ENCODE peak calls at places on chromosomes 2 and 18, in four cellular contexts. O is CD4-positive, alpha-beta T cell; Q is tibial artery; C is H9. E is an unnamed sample.

GRCh38 chr18:24860978-24861680 is 400.7 kb downstream of the HRH4 start:
- DNase-seq in O (no peak), Q (no peak), C (no peak), E (no peak)

GRCh38 chr2:234047361-234047760 is 3.1 kb upstream of the SPP2 start:
- DNase-seq in O (no peak), Q (no peak), C (no peak), E (no peak)

GRCh38 chr2:218030409-218031195 is 27.8 kb upstream of the TNS1 start:
- DNase-seq in O (no peak), Q (no peak), C (no peak), E (no peak)

GRCh38 chr2:171541202-171541884 is 19.1 kb downstream of the CYBRD1 start:
- DNase-seq in O (no peak), Q (no peak), C (peak; percentile 48), E (no peak)

GRCh38 chr2:10533811-10534321 is 85.7 kb upstream of the ODC1 start:
- DNase-seq in O (no peak), Q (no peak), C (no peak), E (no peak)

GRCh38 chr2:43030551-43031025 is 195.8 kb downstream of the ZFP36L2 start:
- DNase-seq in O (no peak), Q (no peak), C (no peak), E (no peak)

GRCh38 chr2:65299246-65299645 is 71.6 kb downstream of the ACTR2 start:
- DNase-seq in O (no peak), Q (no peak), C (no peak), E (no peak)

GRCh38 chr2:179338681-179339080 is 74.0 kb upstream of the SESTD1 start:
- DNase-seq in O (no peak), Q (no peak), C (no peak), E (no peak)

GRCh38 chr18:22566703-22567420 is 149.1 kb upstream of the CTAGE1 start:
- DNase-seq in O (no peak), Q (no peak), C (no peak), E (no peak)

GRCh38 chr2:71531522-71532047 is 78.2 kb downstream of the DYSF start:
- DNase-seq in O (no peak), Q (no peak), C (peak; percentile 9), E (no peak)

GRCh38 chr2:42762823-42763804 is 821 bp downstream of the OXER1 start:
- DNase-seq in O (no peak), Q (no peak), C (no peak), E (no peak)

GRCh38 chr2:224311226-224311625 is 90.7 kb downstream of the FAM124B start:
- DNase-seq in O (no peak), Q (no peak), C (no peak), E (no peak)

GRCh38 chr18:76978616-76979015 is 154.0 kb downstream of the MBP start:
- DNase-seq in O (no peak), Q (no peak), C (no peak), E (no peak)

GRCh38 chr2:74399785-74400184 is 19.7 kb upstream of the DCTN1 start:
- DNase-seq in O (no peak), Q (no peak), C (no peak), E (no peak)

GRCh38 chr2:85441859-85442258 is 23.3 kb downstream of the SH2D6 start:
- DNase-seq in O (no peak), Q (no peak), C (no peak), E (no peak)

GRCh38 chr2:12321017-12321641 is 395.6 kb upstream of the TRIB2 start:
- DNase-seq in O (no peak), Q (peak; percentile 72), C (no peak), E (no peak)

GRCh38 chr2:64731306-64731654 is 77.6 kb upstream of the SERTAD2 start:
- DNase-seq in O (no peak), Q (no peak), C (no peak), E (no peak)

GRCh38 chr2:169511818-169512217 is 2.3 kb downstream of the KLHL41 start:
- DNase-seq in O (no peak), Q (no peak), C (no peak), E (no peak)

GRCh38 chr2:169513094-169513493 is 3.6 kb downstream of the KLHL41 start:
- DNase-seq in O (no peak), Q (no peak), C (no peak), E (no peak)

GRCh38 chr2:169513926-169514325 is 4.4 kb downstream of the KLHL41 start:
- DNase-seq in O (no peak), Q (no peak), C (no peak), E (no peak)

GRCh38 chr2:169509955-169510354 is 453 bp downstream of the KLHL41 start:
- DNase-seq in O (no peak), Q (no peak), C (no peak), E (no peak)

GRCh38 chr2:169512525-169512924 is 3.0 kb downstream of the KLHL41 start:
- DNase-seq in O (no peak), Q (no peak), C (no peak), E (no peak)
- H3K27ac ChIP-seq in O (no peak overlapping the region), Q (no peak overlapping the region), C (no peak overlapping the region), E (no peak overlapping the region)

DNA sequence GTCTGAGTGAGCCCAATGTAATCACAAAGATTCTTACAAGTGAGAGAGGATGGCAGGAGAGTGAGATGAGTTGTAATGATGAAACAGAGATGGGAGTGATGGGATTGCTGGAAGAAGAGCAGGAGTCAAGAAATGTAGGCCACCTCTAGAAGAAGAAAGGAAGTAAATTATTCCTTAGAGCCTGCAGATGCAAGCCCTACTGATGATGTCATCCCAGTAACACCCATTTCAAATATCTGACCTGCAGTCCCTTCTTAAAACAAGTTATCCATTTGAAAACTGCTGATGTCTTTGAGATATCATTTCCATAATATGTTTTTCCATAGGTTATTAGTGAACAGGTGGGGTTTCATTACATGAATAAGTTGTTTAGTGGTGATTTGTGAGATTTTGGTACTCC is 888.0 kb upstream of the SLC39A10 start:
- DNase-seq in O (no peak), Q (no peak), C (no peak), E (no peak)
- H3K27ac ChIP-seq in O (no peak overlapping the region), Q (no peak overlapping the region), C (no peak overlapping the region), E (no peak overlapping the region)

DNA sequence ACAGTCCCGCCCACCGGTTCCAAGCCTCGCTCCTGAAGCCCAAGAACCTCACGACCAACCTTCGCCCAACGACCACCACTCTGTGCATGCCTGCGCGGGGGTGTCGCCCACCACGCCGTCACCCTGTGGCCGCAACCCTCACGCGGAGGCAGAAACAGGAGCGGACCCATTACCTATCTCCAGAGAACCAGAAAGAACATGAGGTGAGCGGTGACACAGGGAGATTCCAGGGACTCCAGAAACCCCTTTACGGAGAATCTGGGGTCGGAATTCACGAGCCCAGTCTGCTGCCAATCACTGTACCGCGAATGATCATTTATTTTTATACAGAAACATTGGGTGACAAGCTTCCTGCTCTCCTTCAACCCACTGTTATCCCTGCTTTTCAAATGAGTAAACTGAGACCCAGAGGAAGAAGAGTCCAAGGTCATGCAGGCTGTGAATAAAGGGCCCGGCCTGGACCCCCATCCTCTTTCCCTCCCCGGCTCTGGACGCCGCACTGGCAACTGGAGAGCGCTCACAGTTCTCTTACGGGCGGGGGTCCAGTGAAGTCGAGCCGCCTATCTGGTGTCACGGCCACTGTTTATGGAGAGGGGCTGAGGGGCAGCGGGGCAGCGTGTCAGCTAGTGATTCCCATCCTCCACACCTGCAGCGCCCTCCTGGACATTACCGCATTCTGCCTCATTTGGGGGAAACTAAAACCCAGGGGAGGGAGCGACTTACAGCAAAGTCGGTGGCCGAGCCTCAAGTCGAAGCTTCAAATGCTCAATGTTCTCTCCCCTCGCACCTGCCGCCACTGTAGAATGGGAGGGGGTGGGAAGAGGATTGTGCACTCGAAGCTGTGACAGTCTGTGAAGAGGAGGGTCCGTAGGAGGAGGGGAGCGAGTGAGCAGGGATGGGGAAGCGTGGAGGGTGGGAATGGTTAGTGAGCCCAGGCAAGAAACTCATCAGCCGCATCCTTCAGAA is 723 bp upstream of the SLC30A3 start:
- DNase-seq in O (no peak), Q (no peak), C (no peak), E (no peak)
- H3K27ac ChIP-seq in O (no peak overlapping the region), Q (no peak overlapping the region), C (no peak overlapping the region), E (no peak overlapping the region)

GRCh38 chr18:3624546-3624817 is 174.5 kb downstream of the TGIF1 start:
- DNase-seq in O (no peak), Q (no peak), C (no peak), E (no peak)
- H3K27ac ChIP-seq in O (no peak overlapping the region), Q (peak overlapping the region; percentile 79), C (no peak overlapping the region), E (no peak overlapping the region)

GRCh38 chr2:36449213-36449612 is 93.6 kb downstream of the CRIM1 start:
- DNase-seq in O (no peak), Q (no peak), C (no peak), E (no peak)
- H3K27ac ChIP-seq in O (no peak overlapping the region), Q (peak overlapping the region; percentile 78), C (no peak overlapping the region), E (no peak overlapping the region)

E was measured in substantia nigra.